ENCODE peak calls at places on chromosomes 6 and 20, in ten cellular contexts. P, Q, J, E, Y, U, G, W, K and A are unnamed samples.
A peak's percentile ranks its signal among the peaks of the same experiment; 100 is the strongest.

GRCh38 chr20:36575066-36575743 is 1.8 kb downstream of the TGIF2 start:
- DNase-seq in J (peak; percentile 79), U (peak; percentile 39), P (no peak), K (no peak), Q (peak; percentile 80), G (peak; percentile 53), W (no peak), E (peak; percentile 10), Y (peak; percentile 64), A (no peak)

GRCh38 chr20:60219984-60220540 is 261.8 kb downstream of the CDH26 start:
- DNase-seq in J (no peak), Q (no peak), W (no peak), U (no peak), Y (no peak), E (no peak), K (no peak), G (no peak), P (no peak), A (no peak)

GRCh38 chr6:81130969-81131368 is 621.5 kb downstream of the TENT5A start:
- DNase-seq in G (no peak), Q (no peak), U (no peak), J (no peak), E (no peak), K (no peak), P (no peak), Y (no peak), W (no peak), A (no peak)

GRCh38 chr6:47698342-47698787 is at the start of gene ADGRF4:
- DNase-seq in W (no peak), K (no peak), J (no peak), Y (peak; percentile 99), G (peak; percentile 37), P (peak; percentile 71), Q (no peak), U (no peak), E (no peak), A (peak; percentile 65)

GRCh38 chr6:32249262-32249661 is 25.4 kb upstream of the NOTCH4 start:
- DNase-seq in J (no peak), U (no peak), G (no peak), W (no peak), K (no peak), P (no peak), E (no peak), Q (no peak), Y (no peak), A (no peak)

GRCh38 chr6:11245406-11245990 is 13.0 kb upstream of the NEDD9 start:
- DNase-seq in Y (no peak), K (no peak), U (peak; percentile 47), W (no peak), P (peak; percentile 84), E (no peak), Q (no peak), G (no peak), J (no peak), A (no peak)

GRCh38 chr6:123380257-123380656 is 256.5 kb downstream of the TRDN start:
- DNase-seq in K (no peak), G (no peak), Q (no peak), Y (no peak), U (no peak), J (peak; percentile 39), P (no peak), E (no peak), W (no peak), A (no peak)

GRCh38 chr6:44041461-44042260 is 85.6 kb downstream of the MRPL14 start:
- DNase-seq in J (no peak), E (no peak), Q (no peak), W (no peak), K (no peak), G (peak; percentile 34), U (peak; percentile 95), P (peak; percentile 89), Y (peak; percentile 94), A (peak; percentile 80)

GRCh38 chr20:22216984-22217383 is 367.4 kb downstream of the FOXA2 start:
- DNase-seq in K (no peak), U (no peak), J (no peak), Y (no peak), G (no peak), W (no peak), P (no peak), E (no peak), Q (no peak), A (no peak)

GRCh38 chr6:125377621-125378020 is 75.9 kb upstream of the HDDC2 start:
- DNase-seq in G (no peak), J (no peak), Q (no peak), U (peak; percentile 28), P (no peak), W (no peak), E (no peak), K (no peak), Y (no peak), A (peak; percentile 10)

GRCh38 chr6:40164345-40164755 is 230.1 kb upstream of the MOCS1 start:
- DNase-seq in E (no peak), K (no peak), Y (no peak), P (peak; percentile 10), U (no peak), Q (no peak), J (no peak), W (no peak), G (no peak), A (no peak)

GRCh38 chr6:30515967-30516753 is 26.9 kb downstream of the HLA-E start:
- DNase-seq in Q (peak; percentile 81), W (peak; percentile 92), E (peak; percentile 85), Y (peak; percentile 96), J (no peak), U (peak; percentile 85), G (peak; percentile 93), K (peak; percentile 81), P (peak; percentile 86), A (peak; percentile 43)